ENCODE peak calls at places on chromosomes 12 and 14, in eight cellular contexts. U is astrocyte, Z is fibroblast of lung, H is right lobe of liver, I is upper lobe of right lung, D is heart right ventricle, J is A673, L is A549. Q is an unnamed sample.

GRCh38 chr12:39626033-39626814 is 6.6 kb upstream of the ABCD2 start:
- DNase-seq in H (no peak), Z (no peak), J (no peak), L (no peak), U (no peak), D (no peak), I (no peak), Q (no peak)

GRCh38 chr14:67357583-67358354 is 1.8 kb downstream of the ATP6V1D start:
- DNase-seq in D (no peak), Z (peak), I (no peak), L (no peak), U (peak), H (no peak), J (no peak), Q (no peak)

GRCh38 chr14:90626550-90626949 is 189.7 kb downstream of the TTC7B start:
- DNase-seq in Z (peak), D (no peak), I (no peak), J (no peak), U (no peak), H (no peak), L (no peak), Q (no peak)

GRCh38 chr12:95547522-95548055 is 3.7 kb downstream of the USP44 start:
- DNase-seq in D (no peak), J (no peak), Z (peak), L (no peak), H (no peak), U (peak), I (no peak), Q (peak)

GRCh38 chr14:32561520-32561919 is 232.4 kb downstream of the AKAP6 start:
- DNase-seq in J (no peak), D (no peak), L (peak), U (peak), H (no peak), I (no peak), Z (peak), Q (peak)

GRCh38 chr12:43980627-43981191 is 144.8 kb downstream of the TMEM117 start:
- DNase-seq in H (no peak), L (no peak), D (no peak), J (no peak), U (no peak), Z (no peak), I (no peak), Q (no peak)

GRCh38 chr12:45122776-45123380 is 72.0 kb upstream of the DBX2 start:
- DNase-seq in J (peak), U (peak), L (peak), I (no peak), Z (peak), D (no peak), H (no peak), Q (peak)

GRCh38 chr12:109469516-109469915 is 7.6 kb downstream of the KCTD10 start:
- DNase-seq in I (no peak), J (no peak), U (no peak), L (no peak), Z (no peak), D (no peak), H (no peak), Q (no peak)

GRCh38 chr14:99441157-99441870 is 39.3 kb downstream of the SETD3 start:
- DNase-seq in H (no peak), J (peak), D (no peak), I (no peak), L (peak), Z (no peak), U (no peak), Q (peak)

GRCh38 chr12:89251326-89252237 is 100.7 kb downstream of the DUSP6 start:
- DNase-seq in H (no peak), I (no peak), D (no peak), Z (no peak), U (no peak), J (no peak), L (no peak), Q (no peak)

GRCh38 chr12:16613199-16613598 is 7.2 kb upstream of the LMO3 start:
- DNase-seq in U (no peak), I (no peak), H (no peak), L (no peak), D (no peak), Z (no peak), J (no peak), Q (no peak)

GRCh38 chr12:43147893-43148292 is 404.1 kb downstream of the ADAMTS20 start:
- DNase-seq in U (peak), H (no peak), L (no peak), J (no peak), D (no peak), I (no peak), Z (peak), Q (no peak)

GRCh38 chr12:131050463-131051154 is 96.9 kb downstream of the ADGRD1 start:
- DNase-seq in Z (no peak), L (no peak), D (no peak), J (no peak), H (no peak), U (no peak), I (peak), Q (no peak)

GRCh38 chr12:104505095-104505819 is 48.5 kb downstream of the CHST11 start:
- DNase-seq in Z (peak), I (no peak), J (no peak), L (no peak), D (no peak), H (no peak), U (no peak), Q (no peak)

GRCh38 chr12:123854232-123854631 is 92.1 kb downstream of the DNAH10 start:
- DNase-seq in J (no peak), L (no peak), I (no peak), H (no peak), D (no peak), U (no peak), Z (no peak), Q (no peak)

GRCh38 chr12:108063192-108063591 is 65.9 kb upstream of the WSCD2 start:
- DNase-seq in H (no peak), Z (no peak), I (no peak), J (peak), D (no peak), U (no peak), L (peak), Q (peak)

GRCh38 chr12:113185180-113186032 is at the start of the genes DDX54 and RITA1:
- DNase-seq in L (peak), H (peak), D (peak), I (peak), J (peak), U (peak), Z (peak), Q (peak)

GRCh38 chr14:63564318-63564717 is 21.1 kb upstream of the PPP2R5E start:
- DNase-seq in J (no peak), Z (peak), U (peak), D (peak), L (peak), H (no peak), I (no peak), Q (peak)

GRCh38 chr12:1552978-1553471 is 41.4 kb downstream of the FBXL14 start:
- DNase-seq in I (no peak), H (no peak), D (no peak), J (no peak), U (peak), Z (no peak), L (no peak), Q (no peak)

GRCh38 chr12:19390208-19390607 is 49.1 kb upstream of the AEBP2 start:
- DNase-seq in I (no peak), J (no peak), Z (peak), U (no peak), D (no peak), H (no peak), L (no peak), Q (no peak)

GRCh38 chr14:75648066-75648838 is 12.4 kb downstream of the ERG28 start:
- DNase-seq in U (peak), D (peak), J (no peak), I (peak), Z (peak), L (peak), H (peak), Q (peak)

GRCh38 chr14:61231810-61232209 is 49.3 kb downstream of the TMEM30B start:
- DNase-seq in D (no peak), U (no peak), H (no peak), I (no peak), J (no peak), Z (no peak), L (no peak), Q (no peak)

GRCh38 chr14:68513838-68514610 is 278.8 kb downstream of the ZFP36L1 start:
- DNase-seq in I (no peak), J (no peak), Z (no peak), D (no peak), L (no peak), U (no peak), H (no peak), Q (no peak)

GRCh38 chr12:62434504-62435336 is 31.9 kb upstream of the MON2 start:
- DNase-seq in U (no peak), Z (no peak), I (no peak), J (no peak), D (no peak), L (no peak), H (peak), Q (no peak)

GRCh38 chr14:71891970-71892369 is 40.3 kb upstream of the RGS6 start:
- DNase-seq in U (peak), Z (peak), J (no peak), I (no peak), D (no peak), L (no peak), H (no peak), Q (no peak)

GRCh38 chr14:79280400-79280670 is 931.0 kb downstream of the DIO2 start:
- DNase-seq in U (no peak), I (no peak), D (no peak), H (no peak), J (no peak), Z (no peak), L (no peak), Q (no peak)
- H3K4me3 ChIP-seq in U (peak), I (peak), D (no peak), H (peak), J (no peak), Z (peak), L (peak), Q (peak)

GRCh38 chr14:23751591-23751990 is 115.4 kb downstream of the DHRS2 start:
- DNase-seq in H (no peak), J (no peak), Z (peak), I (no peak), U (no peak), D (no peak), L (no peak), Q (no peak)
- TF ChIP-seq CTCF in H (no peak), J (no peak), Z (no peak), I (no peak), U (no peak), D (no peak), L (no peak), Q (no peak)

GRCh38 chr12:126772171-126772864 is 1494.7 kb upstream of the TMEM132C start:
- DNase-seq in H (no peak), D (no peak), L (peak), U (peak), J (peak), I (no peak), Z (peak), Q (no peak)
- H3K4me3 ChIP-seq in H (no peak), D (no peak), L (no peak), U (no peak), J (peak), I (peak), Z (no peak), Q (no peak)

DNA sequence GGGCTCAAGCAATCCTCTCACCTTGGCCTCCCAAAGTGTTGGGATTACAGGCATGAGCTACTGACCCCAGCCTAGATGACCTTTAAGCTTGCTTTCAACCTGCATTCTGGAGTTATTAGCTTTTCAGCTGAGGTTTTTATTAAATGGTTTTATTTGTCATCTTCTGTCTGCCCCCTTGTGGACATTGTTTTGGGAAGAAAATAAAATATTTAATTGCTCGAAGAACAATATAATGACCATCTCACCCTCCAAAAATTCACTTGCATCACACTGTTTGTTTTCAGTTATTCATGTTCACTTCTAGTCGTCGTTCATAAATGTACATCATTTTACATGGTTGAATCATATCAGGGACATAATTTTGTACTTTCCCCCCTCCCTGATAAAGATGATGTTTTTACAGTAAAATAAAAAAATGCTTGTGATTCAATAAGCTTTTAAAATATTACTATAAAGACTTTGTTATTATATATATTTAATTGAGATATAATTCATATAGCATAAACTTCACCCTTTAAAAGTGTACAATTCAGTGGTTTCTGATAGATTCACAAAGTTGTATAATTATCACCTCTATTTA is 10.1 kb upstream of the SPATS2 start:
- DNase-seq in H (no peak), I (no peak), L (peak), J (peak), Z (peak), D (no peak), U (no peak), Q (peak)
- TF ChIP-seq CTCF in H (peak), I (peak), L (peak), J (peak), Z (peak), D (peak), U (peak), Q (peak)

DNA sequence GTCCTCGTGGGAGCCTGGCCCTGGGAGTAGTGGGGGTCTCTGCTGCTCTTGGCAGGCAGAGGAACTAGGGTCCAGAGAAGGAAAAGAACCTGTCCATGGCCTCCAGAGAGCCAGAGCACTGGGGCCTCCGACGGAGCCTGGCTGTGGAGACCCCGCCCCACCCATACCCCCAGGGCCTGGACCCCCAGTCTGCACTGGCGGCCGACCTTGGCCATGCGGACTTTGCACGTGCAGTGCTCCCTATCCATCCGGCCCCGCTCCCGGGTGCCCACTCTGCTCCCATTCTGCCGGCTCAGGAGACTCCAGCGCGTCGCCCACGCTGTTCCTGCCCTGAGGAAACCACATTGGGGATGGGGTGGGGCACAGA is 1.1 kb downstream of the BEGAIN start:
- DNase-seq in D (no peak), J (no peak), H (peak), U (no peak), I (peak), L (no peak), Z (no peak), Q (no peak)
- H3K4me3 ChIP-seq in D (no peak), J (peak), H (peak), U (peak), I (peak), L (peak), Z (peak), Q (peak)

DNA sequence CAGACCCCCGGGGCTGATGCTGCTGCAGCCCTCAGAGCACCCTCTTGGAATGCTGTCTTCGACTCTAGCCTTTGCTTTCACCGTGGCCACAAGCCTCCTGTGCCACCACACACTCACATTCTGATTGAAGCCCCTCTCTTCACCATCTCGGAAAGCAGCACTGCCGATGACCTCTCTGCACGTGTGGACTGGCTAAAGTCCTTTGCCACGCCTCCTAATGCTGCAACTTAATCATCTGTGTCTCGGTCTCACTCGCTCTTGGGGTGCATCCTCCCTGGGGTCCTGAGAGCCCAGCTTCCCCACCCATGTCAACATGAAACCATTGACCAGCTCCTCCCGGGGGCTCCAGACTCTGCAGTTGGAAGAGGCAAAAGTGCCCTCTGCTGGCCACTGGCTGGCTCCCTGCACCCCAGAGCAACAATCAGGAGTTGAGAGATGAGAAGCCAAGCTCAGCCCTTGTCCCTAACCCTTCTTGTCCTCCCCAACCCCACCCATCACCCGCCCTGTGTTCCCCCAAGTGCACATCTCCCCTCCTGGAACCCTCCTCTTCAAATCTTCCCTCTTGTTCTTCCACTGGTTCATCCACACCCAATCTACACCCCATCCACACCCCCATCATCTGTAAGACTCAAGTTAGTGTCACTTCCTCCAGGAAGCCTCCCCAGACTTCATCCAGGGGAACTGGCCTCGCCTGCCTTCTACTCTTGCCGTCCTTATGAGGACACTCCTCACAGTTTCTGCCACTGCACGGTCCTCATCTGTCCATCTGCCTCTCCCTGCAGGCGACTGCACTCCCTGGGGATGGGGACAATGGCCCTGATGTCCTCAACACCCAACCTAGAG is 23.6 kb upstream of the FAM181A start:
- DNase-seq in D (no peak), L (peak), U (no peak), J (no peak), H (no peak), I (peak), Z (no peak), Q (no peak)
- TF ChIP-seq CTCF in D (peak), L (peak), U (no peak), J (peak), H (peak), I (peak), Z (no peak), Q (peak)

GRCh38 chr14:21105095-21105494 is 4.2 kb downstream of the TMEM253 start:
- DNase-seq in Z (no peak), J (no peak), I (no peak), U (no peak), L (no peak), D (no peak), H (no peak), Q (no peak)

GRCh38 chr14:21106191-21106505 is 5.3 kb downstream of the TMEM253 start:
- DNase-seq in L (peak), H (no peak), J (peak), I (no peak), U (no peak), D (no peak), Z (no peak), Q (peak)

GRCh38 chr14:21107360-21107781 is 6.5 kb downstream of the TMEM253 start:
- DNase-seq in D (peak), L (peak), I (no peak), J (no peak), U (peak), Z (peak), H (no peak), Q (no peak)

GRCh38 chr14:21108791-21109190 is 7.9 kb downstream of the TMEM253 start:
- DNase-seq in U (no peak), L (no peak), I (no peak), H (no peak), Z (no peak), D (no peak), J (no peak), Q (no peak)

DNA sequence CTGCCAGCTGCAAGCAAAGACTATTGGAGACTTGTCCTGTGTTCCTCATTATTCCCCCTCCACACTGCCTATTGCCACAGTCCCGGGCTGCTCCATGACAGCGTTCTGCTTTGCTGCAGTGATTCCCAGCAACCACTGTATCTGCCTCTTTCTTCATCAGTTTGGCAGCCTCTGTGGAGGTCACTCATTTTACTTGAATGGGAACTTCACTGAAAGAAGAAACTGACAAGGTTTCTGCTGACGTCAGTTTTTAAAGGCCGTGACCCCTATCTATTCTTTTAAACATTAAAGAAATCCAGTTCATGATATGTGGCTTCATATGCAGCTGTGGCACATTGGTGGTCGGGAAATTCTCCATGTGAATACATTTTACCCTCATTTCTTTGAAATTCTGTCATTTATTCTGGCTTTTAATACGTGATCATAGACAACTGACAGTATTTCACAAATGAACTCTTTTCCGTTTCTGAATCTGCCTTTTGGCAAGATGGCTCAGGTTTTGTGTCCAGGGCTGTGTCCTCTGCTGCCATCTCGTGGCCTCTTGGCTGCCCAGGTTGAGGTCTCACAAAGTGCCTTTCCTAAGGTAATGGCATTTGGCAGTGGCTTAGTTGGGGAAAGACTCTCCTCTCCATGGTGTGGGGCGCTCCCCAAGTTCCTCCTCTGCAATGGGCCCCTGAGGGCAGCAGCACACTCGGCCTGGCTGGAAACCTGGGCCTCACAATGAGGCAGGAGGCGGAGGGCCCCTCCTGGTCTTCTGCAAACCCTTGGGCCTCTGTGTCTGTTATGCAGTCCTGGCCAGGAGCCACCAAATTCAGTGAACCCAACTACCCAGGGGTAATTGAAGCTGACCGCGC is 5.9 kb downstream of the TMEM253 start:
- DNase-seq in U (peak), I (peak), D (peak), H (peak), J (peak), Z (peak), L (peak), Q (peak)
- H3K4me3 ChIP-seq in U (peak), I (no peak), D (no peak), H (peak), J (no peak), Z (no peak), L (peak), Q (peak)

GRCh38 chr12:78711954-78712353 is 152.6 kb upstream of the SYT1 start:
- DNase-seq in Z (no peak), H (no peak), U (no peak), L (no peak), I (no peak), J (no peak), D (no peak), Q (no peak)
- TF ChIP-seq CTCF in Z (no peak), H (no peak), U (no peak), L (no peak), I (no peak), J (no peak), D (no peak), Q (no peak)

Q was measured in cardiac fibroblast.